ENCODE peak calls at places on chromosomes 16 and 17, in nine cellular contexts. W is brain microvascular endothelial cell; Z is mesenchymal stem cell; I is KBM-7; L is activated T-cell treated with anti-CD3 and anti-CD28 coated beads for 1 hour; E is NCI-H1092; G is effector CD4-positive, alpha-beta T cell; Y is anterior cingulate cortex; Q is stimulated activated CD4-positive, alpha-beta T cell treated with anti-CD3 and anti-CD28 coated beads, Interleukin-15, amount 100 ng/mL, for 1 hour. V is an unnamed sample.

GRCh38 chr17:38752930-38753506 is 477 bp downstream of the PSMB3 start:
- DNase-seq in Q (no peak), G (no peak), W (no peak), I (no peak), Z (no peak), Y (peak), E (no peak), L (no peak), V (no peak)

GRCh38 chr16:82524939-82525338 is 101.8 kb upstream of the CDH13 start:
- DNase-seq in Z (no peak), Y (no peak), G (no peak), I (no peak), Q (no peak), E (peak), W (no peak), L (no peak), V (no peak)

GRCh38 chr16:57600048-57600835 is 28.2 kb upstream of the ADGRG1 start:
- DNase-seq in G (no peak), Q (no peak), L (no peak), W (peak), Z (peak), E (peak), I (peak), Y (no peak), V (no peak)

GRCh38 chr17:40290629-40291296 is 3.1 kb downstream of the CDC6 start:
- DNase-seq in E (no peak), G (no peak), I (peak), L (no peak), W (peak), Z (peak), Y (peak), Q (no peak), V (no peak)

GRCh38 chr17:41434313-41434895 is 6.4 kb downstream of the KRT38 start:
- DNase-seq in W (no peak), Q (no peak), Z (no peak), Y (no peak), E (no peak), G (no peak), I (no peak), L (no peak), V (no peak)

GRCh38 chr17:77392376-77393273 is 251.9 kb downstream of the SEC14L1 start:
- DNase-seq in L (no peak), E (no peak), Z (no peak), Q (no peak), Y (peak), I (peak), W (no peak), G (no peak), V (no peak)

GRCh38 chr17:19343671-19344151 is 18.8 kb downstream of the B9D1 start:
- DNase-seq in I (no peak), Z (no peak), W (no peak), G (no peak), L (no peak), Y (no peak), E (no peak), Q (no peak), V (no peak)

GRCh38 chr17:64615025-64615677 is 47.0 kb downstream of the SMURF2 start:
- DNase-seq in G (no peak), Y (no peak), L (no peak), W (no peak), E (no peak), Q (no peak), Z (peak), I (no peak), V (no peak)

GRCh38 chr17:55005520-55005919 is 37.0 kb downstream of the STXBP4 start:
- DNase-seq in Y (no peak), L (no peak), G (no peak), E (no peak), W (peak), Q (no peak), Z (peak), I (peak), V (no peak)

GRCh38 chr17:55818026-55818425 is 67.2 kb downstream of the PCTP start:
- DNase-seq in W (no peak), E (no peak), G (no peak), Z (no peak), Q (no peak), I (no peak), L (no peak), Y (no peak), V (no peak)

GRCh38 chr17:48384164-48384563 is 45.9 kb downstream of the SKAP1 start:
- DNase-seq in W (no peak), I (peak), Z (no peak), G (no peak), Y (no peak), E (no peak), Q (no peak), L (no peak), V (no peak)

GRCh38 chr17:11031787-11032186 is 193.9 kb upstream of the PIRT start:
- DNase-seq in Z (no peak), E (no peak), L (no peak), I (no peak), W (no peak), G (no peak), Q (no peak), Y (no peak), V (no peak)

GRCh38 chr17:56812971-56813388 is 20.7 kb downstream of the C17orf67 start:
- DNase-seq in Z (no peak), I (no peak), E (peak), W (no peak), Q (no peak), L (no peak), G (no peak), Y (no peak), V (no peak)

GRCh38 chr17:45942284-45942683 is 47.9 kb downstream of the MAPT start:
- DNase-seq in L (no peak), W (no peak), E (peak), Y (peak), G (no peak), Z (no peak), I (no peak), Q (no peak), V (peak)

GRCh38 chr17:45912319-45912718 is 18.0 kb downstream of the MAPT start:
- DNase-seq in L (no peak), Z (no peak), E (no peak), W (no peak), Y (no peak), Q (no peak), I (no peak), G (no peak), V (no peak)

GRCh38 chr17:34711646-34712045 is 132.3 kb downstream of the TMEM132E start:
- DNase-seq in Q (no peak), G (no peak), Y (no peak), W (no peak), I (no peak), L (no peak), E (peak), Z (no peak), V (no peak)

GRCh38 chr16:85564277-85565051 is 48.7 kb upstream of the GSE1 start:
- DNase-seq in W (no peak), E (no peak), G (peak), Y (no peak), I (peak), Q (no peak), L (no peak), Z (no peak), V (no peak)

GRCh38 chr17:81090361-81091133 is 55.6 kb downstream of the BAIAP2 start:
- DNase-seq in Z (peak), W (no peak), E (no peak), Q (no peak), Y (no peak), G (no peak), L (peak), I (peak), V (no peak)

GRCh38 chr16:637081-638018 is 1.2 kb upstream of the METTL26 start:
- DNase-seq in Q (peak), E (peak), L (peak), Y (peak), G (peak), I (peak), W (peak), Z (peak), V (peak)

GRCh38 chr16:87393680-87394055 is 1.5 kb downstream of the MAP1LC3B start:
- DNase-seq in W (no peak), L (no peak), Z (no peak), Q (no peak), G (no peak), I (no peak), Y (no peak), E (no peak), V (no peak)

GRCh38 chr16:74020086-74020670 is 276.4 kb upstream of the PSMD7 start:
- DNase-seq in Z (no peak), G (no peak), Q (no peak), I (no peak), W (no peak), E (no peak), L (no peak), Y (no peak), V (no peak)

GRCh38 chr17:68910256-68910705 is 44.9 kb downstream of the ABCA8 start:
- DNase-seq in L (no peak), G (no peak), Q (no peak), W (peak), Z (peak), E (no peak), I (peak), Y (peak), V (no peak)

GRCh38 chr17:38730526-38731379 is 612 bp downstream of the CISD3 start:
- DNase-seq in G (no peak), I (peak), W (no peak), Y (peak), L (no peak), Q (no peak), E (peak), Z (peak), V (no peak)

GRCh38 chr16:64898159-64898558 is 223.7 kb downstream of the CDH11 start:
- DNase-seq in W (no peak), G (no peak), L (no peak), Y (no peak), E (no peak), Q (no peak), I (no peak), Z (no peak), V (no peak)

GRCh38 chr17:1907818-1908698 is 78.3 kb downstream of the RPA1 start:
- DNase-seq in G (no peak), L (no peak), E (no peak), I (no peak), Y (peak), Q (no peak), Z (peak), W (peak), V (no peak)

GRCh38 chr17:82020874-82021727 is 1.6 kb downstream of the CENPX start:
- DNase-seq in Z (peak), Y (peak), L (peak), E (peak), W (peak), I (peak), Q (no peak), G (peak), V (peak)

GRCh38 chr17:28716740-28717577 is 709 bp downstream of the RAB34 start:
- DNase-seq in Q (no peak), E (no peak), L (no peak), Z (peak), Y (no peak), G (no peak), I (no peak), W (peak), V (no peak)

GRCh38 chr17:74389094-74389753 is 21.9 kb downstream of the GPR142 start:
- DNase-seq in Y (no peak), L (no peak), Z (no peak), I (no peak), Q (no peak), W (no peak), E (no peak), G (no peak), V (no peak)

GRCh38 chr16:11395008-11395948 is 50.0 kb downstream of the RMI2 start:
- DNase-seq in Q (no peak), I (no peak), L (no peak), W (no peak), G (no peak), E (no peak), Y (no peak), Z (no peak), V (no peak)

GRCh38 chr16:9966569-9967157 is 215.6 kb downstream of the GRIN2A start:
- DNase-seq in Q (no peak), I (no peak), Y (no peak), W (peak), E (no peak), L (no peak), Z (peak), G (no peak), V (no peak)

V was measured in frontal cortex.